ENCODE peak calls at places on chromosomes 2 and 18, in seven cellular contexts. K, T, U, E, C, A and M are unnamed samples.

GRCh38 chr18:48072428-48073204 is 142.2 kb upstream of the SMAD2 start:
- DNase-seq in K (no peak), T (peak; percentile 51), U (no peak), E (no peak), C (no peak), A (no peak), M (no peak)

GRCh38 chr18:12361770-12362378 is 15.2 kb downstream of the AFG3L2 start:
- DNase-seq in K (peak; percentile 28), T (peak; percentile 71), U (no peak), E (no peak), C (peak; percentile 75), A (peak; percentile 39), M (no peak)

GRCh38 chr2:215517391-215517790 is 81.5 kb upstream of the FN1 start:
- DNase-seq in K (no peak), T (no peak), U (no peak), E (no peak), C (no peak), A (no peak), M (no peak)

GRCh38 chr2:156189143-156189542 is 143.4 kb downstream of the NR4A2 start:
- DNase-seq in K (no peak), T (no peak), U (no peak), E (no peak), C (no peak), A (no peak), M (peak; percentile 43)

GRCh38 chr2:119982506-119982905 is 30.4 kb upstream of the EPB41L5 start:
- DNase-seq in K (no peak), T (no peak), U (no peak), E (no peak), C (no peak), A (no peak), M (no peak)

GRCh38 chr2:49044680-49045079 is 109.6 kb downstream of the FSHR start:
- DNase-seq in K (peak; percentile 18), T (peak; percentile 6), U (no peak), E (no peak), C (no peak), A (no peak), M (no peak)

GRCh38 chr2:138948070-138948539 is 167.9 kb upstream of the NXPH2 start:
- DNase-seq in K (no peak), T (no peak), U (no peak), E (no peak), C (no peak), A (peak; percentile 33), M (no peak)

GRCh38 chr18:12278765-12279682 is 24.9 kb downstream of the CIDEA start:
- DNase-seq in K (peak; percentile 78), T (no peak), U (peak; percentile 94), E (peak; percentile 93), C (peak; percentile 86), A (peak; percentile 98), M (peak; percentile 40)

GRCh38 chr2:47907097-47907781 is 941 bp upstream of the FBXO11 start:
- DNase-seq in K (peak; percentile 57), T (no peak), U (no peak), E (no peak), C (no peak), A (no peak), M (peak; percentile 34)

GRCh38 chr2:85768713-85769112 is 14.9 kb downstream of the ATOH8 start:
- DNase-seq in K (peak; percentile 79), T (peak; percentile 65), U (no peak), E (peak; percentile 73), C (peak; percentile 84), A (no peak), M (peak; percentile 82)

GRCh38 chr2:203971236-203971635 is 34.7 kb downstream of the ICOS start:
- DNase-seq in K (no peak), T (no peak), U (no peak), E (no peak), C (no peak), A (no peak), M (no peak)

GRCh38 chr2:203973000-203973399 is 36.4 kb downstream of the ICOS start:
- DNase-seq in K (no peak), T (no peak), U (no peak), E (no peak), C (no peak), A (no peak), M (no peak)

GRCh38 chr2:203973676-203974075 is 37.1 kb downstream of the ICOS start:
- DNase-seq in K (no peak), T (no peak), U (no peak), E (no peak), C (no peak), A (no peak), M (no peak)

GRCh38 chr2:203972066-203972465 is 35.5 kb downstream of the ICOS start:
- DNase-seq in K (no peak), T (no peak), U (no peak), E (no peak), C (no peak), A (no peak), M (no peak)

DNA sequence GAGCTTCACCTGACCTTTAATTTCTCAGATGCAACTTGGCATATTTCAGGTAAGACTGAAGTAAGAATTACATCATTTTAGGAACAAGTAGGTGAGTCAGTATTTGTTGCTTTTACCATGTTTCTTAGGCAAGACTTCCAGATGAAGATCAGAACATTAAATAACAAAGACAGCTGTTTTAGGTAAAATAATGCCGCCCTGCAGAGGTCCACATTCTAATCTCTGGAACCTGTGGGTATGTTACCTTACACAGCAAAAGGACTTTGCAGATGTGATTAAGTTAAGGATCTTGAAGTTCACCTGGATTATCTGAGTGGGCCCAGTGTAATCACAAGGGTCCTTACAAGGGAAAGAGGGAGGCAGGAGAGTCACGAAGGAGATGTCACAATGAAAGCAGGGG is 39.3 kb downstream of the ICOS start:
- DNase-seq in K (no peak), T (no peak), U (no peak), E (no peak), C (no peak), A (no peak), M (no peak)
- H3K27me3 ChIP-seq in K (no peaks in the 10 kb centered on the region), T (no peaks in the 10 kb centered on the region), U (no peaks in the 10 kb centered on the region), E (no peaks in the 10 kb centered on the region), C (peaks cover 6% of the 10 kb centered on the region), A (peaks cover 2% of the 10 kb centered on the region), M (no peaks in the 10 kb centered on the region)

GRCh38 chr2:218323526-218324472 is 31.5 kb upstream of the TMBIM1 start:
- DNase-seq in K (peak; percentile 61), T (no peak), U (no peak), E (peak; percentile 78), C (peak; percentile 30), A (peak; percentile 60), M (no peak)
- H3K27ac ChIP-seq in K (peak overlapping the region; percentile 86), T (peak overlapping the region; percentile 29), U (peak overlapping the region; percentile 85), E (no peak overlapping the region), C (peak overlapping the region; percentile 80), A (peak overlapping the region; percentile 57), M (peak overlapping the region; percentile 95)

GRCh38 chr18:21605218-21605617 is 4.7 kb upstream of the ESCO1 start:
- DNase-seq in K (no peak), T (no peak), U (no peak), E (no peak), C (no peak), A (no peak), M (no peak)
- H3K4me3 ChIP-seq in K (no peak overlapping the region), T (no peak overlapping the region), U (no peak overlapping the region), E (no peak overlapping the region), C (no peak overlapping the region), A (no peak overlapping the region), M (no peak overlapping the region)

DNA sequence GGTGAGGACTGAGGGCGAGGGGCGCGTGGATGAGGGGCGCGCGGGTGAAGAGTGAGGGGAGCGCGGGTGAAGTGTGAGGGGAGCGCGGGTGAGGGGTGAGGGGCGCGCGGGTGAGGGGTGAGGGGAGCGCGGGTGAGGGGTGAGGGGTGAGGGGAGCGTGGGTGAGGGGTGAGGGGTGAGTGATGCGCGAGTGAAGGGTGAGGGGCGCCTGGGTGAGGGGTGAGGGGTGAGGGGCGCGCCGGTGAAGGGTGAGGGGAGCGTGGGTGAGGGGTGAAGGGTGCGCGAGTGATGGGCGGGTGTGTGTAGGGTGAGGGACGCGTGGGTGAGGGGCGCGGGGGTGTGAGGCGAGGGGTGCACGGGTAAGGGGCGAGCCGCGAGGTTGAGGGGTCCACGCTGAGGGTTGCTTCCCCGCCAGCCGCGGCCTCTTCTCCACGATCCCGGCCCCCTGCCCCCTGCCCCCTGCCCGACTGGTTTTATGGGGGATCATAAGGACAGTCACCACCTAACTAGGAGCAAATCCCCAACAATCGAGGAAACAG is 1.1 kb upstream of the SLC66A2 start:
- DNase-seq in K (peak; percentile 12), T (no peak), U (no peak), E (no peak), C (no peak), A (no peak), M (peak; percentile 24)
- H3K27me3 ChIP-seq in K (no peaks in the 10 kb centered on the region), T (no peaks in the 10 kb centered on the region), U (no peaks in the 10 kb centered on the region), E (no peaks in the 10 kb centered on the region), C (no peaks in the 10 kb centered on the region), A (no peaks in the 10 kb centered on the region), M (no peaks in the 10 kb centered on the region)

DNA sequence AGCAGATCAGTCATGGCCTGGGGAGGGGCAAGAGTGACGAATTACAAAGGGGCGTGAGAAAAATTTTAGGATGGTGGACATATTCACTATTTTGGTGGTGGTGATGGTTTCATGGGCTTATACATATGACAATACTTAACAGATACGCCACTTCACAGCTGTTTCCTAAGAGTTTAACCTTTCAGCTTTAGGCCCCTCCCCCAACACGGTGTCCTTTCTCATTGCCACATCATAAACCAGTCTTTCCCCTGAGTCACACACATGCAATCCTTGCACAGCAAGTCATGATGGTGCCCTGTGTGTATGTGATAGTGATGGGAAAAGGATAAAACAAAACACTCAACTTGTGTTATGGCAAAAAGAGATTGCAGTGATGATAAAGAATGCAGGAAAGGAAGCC is 47.6 kb upstream of the IL1R1 start:
- DNase-seq in K (no peak), T (no peak), U (no peak), E (no peak), C (no peak), A (peak; percentile 98), M (no peak)
- H3K27ac ChIP-seq in K (no peak overlapping the region), T (peak overlapping the region; percentile 75), U (no peak overlapping the region), E (no peak overlapping the region), C (no peak overlapping the region), A (no peak overlapping the region), M (no peak overlapping the region)

GRCh38 chr2:54570925-54571694 is 115.0 kb downstream of the SPTBN1 start:
- DNase-seq in K (peak; percentile 37), T (peak; percentile 38), U (no peak), E (peak; percentile 66), C (peak; percentile 45), A (peak; percentile 97), M (peak; percentile 64)

GRCh38 chr2:54572636-54573531 is 116.8 kb downstream of the SPTBN1 start:
- DNase-seq in K (no peak), T (no peak), U (no peak), E (no peak), C (no peak), A (peak; percentile 91), M (no peak)

GRCh38 chr2:54573532-54573915 is 117.4 kb downstream of the SPTBN1 start:
- DNase-seq in K (no peak), T (no peak), U (no peak), E (no peak), C (no peak), A (no peak), M (no peak)

GRCh38 chr2:54570321-54570881 is 114.3 kb downstream of the SPTBN1 start:
- DNase-seq in K (no peak), T (no peak), U (no peak), E (no peak), C (no peak), A (no peak), M (no peak)

DNA sequence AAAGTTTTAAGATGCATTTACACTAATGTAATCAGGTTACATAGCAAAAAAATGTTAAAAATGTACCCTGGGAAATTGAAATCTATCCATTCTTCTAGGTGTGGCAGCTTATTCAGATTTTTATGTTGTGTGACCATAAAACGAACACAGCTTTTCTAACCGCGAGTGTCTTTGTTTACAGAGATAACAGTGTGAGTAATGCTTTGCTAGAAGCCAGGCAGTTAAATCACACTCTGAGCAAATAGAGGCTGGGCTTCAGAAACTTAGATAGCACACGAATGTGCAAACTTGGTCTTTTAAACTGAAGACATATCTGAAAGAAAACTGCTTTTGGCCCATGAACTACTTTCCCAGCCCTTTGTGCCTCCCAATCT is 116.1 kb downstream of the SPTBN1 start:
- DNase-seq in K (no peak), T (no peak), U (no peak), E (no peak), C (no peak), A (peak; percentile 94), M (no peak)
- H3K4me3 ChIP-seq in K (no peak overlapping the region), T (peak overlapping the region; percentile 13), U (peak overlapping the region; percentile 6), E (no peak overlapping the region), C (peak overlapping the region; percentile 3), A (no peak overlapping the region), M (no peak overlapping the region)